ENCODE peak calls at places on chromosomes 3 and 15, in seven cellular contexts. Z is H1, Y is HCT116, Q is GM12878, H is HepG2, C is SK-N-SH, A is K562. B is an unnamed sample.

GRCh38 chr3:42009456-42009855 is 47.6 kb upstream of the ULK4 start:
- DNase-seq in H (no peak), Q (no peak), Y (no peak), A (no peak), C (no peak), Z (no peak), B (no peak)

GRCh38 chr15:66719471-66719870 is 17.4 kb downstream of the SMAD6 start:
- DNase-seq in Q (no peak), H (no peak), C (no peak), Z (no peak), Y (no peak), A (peak), B (no peak)

GRCh38 chr15:73989001-73989798 is 2.9 kb downstream of the STOML1 start:
- DNase-seq in Z (no peak), A (peak), H (no peak), Y (peak), Q (no peak), C (no peak), B (no peak)

GRCh38 chr15:89654847-89655805 is at the start of gene KIF7:
- DNase-seq in Q (no peak), Z (peak), C (peak), A (peak), H (peak), Y (no peak), B (peak)

GRCh38 chr3:173044998-173045397 is 96.0 kb downstream of the SPATA16 start:
- DNase-seq in A (no peak), Z (no peak), Y (no peak), C (no peak), H (no peak), Q (no peak), B (no peak)

GRCh38 chr15:29105151-29105785 is 164.4 kb downstream of the NSMCE3 start:
- DNase-seq in Z (no peak), Y (no peak), C (no peak), Q (no peak), A (no peak), H (no peak), B (no peak)

GRCh38 chr15:60957111-60957510 is 272.0 kb downstream of the RORA start:
- DNase-seq in Z (no peak), A (no peak), H (no peak), Y (no peak), C (no peak), Q (no peak), B (no peak)

GRCh38 chr3:62049033-62049432 is 324.3 kb downstream of the FEZF2 start:
- DNase-seq in C (no peak), Z (no peak), Q (no peak), A (no peak), H (no peak), Y (no peak), B (no peak)

GRCh38 chr15:79863886-79864285 is 32.9 kb downstream of the MTHFS start:
- DNase-seq in H (no peak), Q (no peak), C (no peak), Z (no peak), A (no peak), Y (no peak), B (no peak)

GRCh38 chr15:101361418-101361817 is 66.4 kb upstream of the SNRPA1 start:
- DNase-seq in H (no peak), Q (no peak), Y (no peak), A (no peak), C (no peak), Z (no peak), B (no peak)

GRCh38 chr3:100106531-100107155 is 7.7 kb downstream of the FILIP1L start:
- DNase-seq in A (no peak), Y (no peak), H (no peak), Z (no peak), C (no peak), Q (no peak), B (no peak)

GRCh38 chr3:42025388-42026138 is 63.7 kb upstream of the ULK4 start:
- DNase-seq in H (no peak), Q (no peak), A (peak), Y (peak), Z (no peak), C (peak), B (peak)

GRCh38 chr15:48049736-48050135 is 71.1 kb upstream of the SLC24A5 start:
- DNase-seq in Z (no peak), C (no peak), H (no peak), Q (no peak), Y (no peak), A (no peak), B (no peak)

GRCh38 chr3:47283193-47283537 is 421 bp downstream of the KLHL18 start:
- DNase-seq in Y (no peak), A (peak), H (no peak), Q (no peak), C (no peak), Z (no peak), B (no peak)

GRCh38 chr3:13419356-13420050 is 619 bp downstream of the NUP210 start:
- DNase-seq in C (peak), Y (no peak), H (no peak), A (peak), Q (no peak), Z (no peak), B (peak)

GRCh38 chr15:64934023-64934422 is 22.3 kb downstream of the ANKDD1A start:
- DNase-seq in H (no peak), Q (no peak), A (no peak), Z (no peak), C (no peak), Y (no peak), B (no peak)

GRCh38 chr3:37944243-37944955 is 46.2 kb upstream of the VILL start:
- DNase-seq in C (no peak), Q (no peak), H (no peak), Z (no peak), A (no peak), Y (no peak), B (peak)

GRCh38 chr3:177835008-177835407 is 637.7 kb upstream of the TBL1XR1 start:
- DNase-seq in C (no peak), A (peak), H (no peak), Q (no peak), Y (peak), Z (no peak), B (no peak)

GRCh38 chr15:45635191-45635638 is 386 bp downstream of the SQOR start:
- DNase-seq in Y (no peak), C (peak), Q (no peak), Z (no peak), H (peak), A (peak), B (peak)

GRCh38 chr3:74613566-74613965 is 893 bp downstream of the CNTN3 start:
- DNase-seq in Z (no peak), A (no peak), Q (no peak), C (peak), Y (no peak), H (no peak), B (peak)

GRCh38 chr3:157999246-157999645 is 107.0 kb downstream of the SHOX2 start:
- DNase-seq in A (no peak), Q (no peak), H (no peak), C (no peak), Y (no peak), Z (no peak), B (no peak)

GRCh38 chr3:95297586-95297985 is 1234.7 kb downstream of the NSUN3 start:
- DNase-seq in H (no peak), A (no peak), Z (no peak), Y (no peak), Q (no peak), C (no peak), B (no peak)

GRCh38 chr3:150292891-150293290 is 115.2 kb upstream of the TSC22D2 start:
- DNase-seq in Y (no peak), H (no peak), Q (no peak), A (no peak), C (no peak), Z (no peak), B (no peak)

GRCh38 chr3:12451481-12451880 is 32.8 kb upstream of the TSEN2 start:
- DNase-seq in Y (no peak), Z (no peak), Q (no peak), C (no peak), H (no peak), A (no peak), B (no peak)

GRCh38 chr15:51401872-51402517 is 60.5 kb downstream of the GLDN start:
- DNase-seq in H (peak), Z (no peak), Y (no peak), Q (no peak), A (peak), C (peak), B (peak)

GRCh38 chr15:57015897-57016296 is 97.5 kb downstream of the TCF12 start:
- DNase-seq in A (no peak), Q (no peak), Z (no peak), Y (no peak), H (peak), C (no peak), B (no peak)

GRCh38 chr3:3610581-3611298 is 188.5 kb upstream of the LRRN1 start:
- DNase-seq in Y (no peak), Z (no peak), Q (no peak), H (no peak), A (no peak), C (no peak), B (no peak)

GRCh38 chr15:41940441-41940857 is 31.9 kb downstream of the EHD4 start:
- DNase-seq in C (no peak), H (peak), Y (peak), Q (no peak), A (no peak), Z (no peak), B (no peak)
- TF ChIP-seq JUND in C (peak), H (no peak), Y (peak), Q (no peak), A (no peak), Z (no peak), B (no peak)

DNA sequence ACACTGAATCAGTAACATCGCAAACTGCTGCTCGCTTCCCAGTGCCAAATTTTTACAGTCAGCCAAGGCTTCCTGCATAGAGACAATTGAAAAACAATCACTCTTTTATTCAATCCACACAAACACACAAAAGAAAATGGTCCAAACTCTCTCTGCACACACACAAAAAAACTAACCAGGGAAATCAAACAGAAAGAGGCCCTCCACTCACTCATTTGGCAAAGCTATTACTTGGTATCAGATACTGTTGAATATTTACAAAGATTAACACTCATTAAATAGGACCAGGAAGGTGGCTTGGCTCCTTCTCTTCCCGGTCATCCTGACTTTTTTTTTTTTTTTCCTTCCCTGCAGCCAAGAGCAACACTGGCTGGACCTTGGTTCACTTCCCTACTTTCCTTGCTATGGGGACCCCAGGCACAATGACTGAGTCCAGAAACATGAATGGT is 62.4 kb upstream of the SPATA12 start:
- DNase-seq in H (no peak), C (no peak), A (no peak), Y (no peak), Z (no peak), Q (no peak), B (peak)
- TF ChIP-seq JUND in H (no peak), C (no peak), A (no peak), Y (no peak), Z (no peak), Q (no peak), B (no peak)

GRCh38 chr3:128931046-128931445 is 51.6 kb downstream of the ACAD9 start:
- DNase-seq in Q (no peak), Y (no peak), Z (no peak), A (no peak), C (no peak), H (no peak), B (no peak)

GRCh38 chr3:128933213-128933921 is 53.9 kb downstream of the ACAD9 start:
- DNase-seq in Y (no peak), C (no peak), Z (no peak), A (no peak), Q (no peak), H (no peak), B (no peak)

GRCh38 chr3:128933922-128934253 is 54.5 kb downstream of the ACAD9 start:
- DNase-seq in H (no peak), Y (no peak), Z (no peak), Q (no peak), A (no peak), C (no peak), B (no peak)

GRCh38 chr3:128935922-128936321 is 56.5 kb downstream of the ACAD9 start:
- DNase-seq in Z (no peak), Y (no peak), Q (no peak), A (no peak), C (no peak), H (no peak), B (no peak)

DNA sequence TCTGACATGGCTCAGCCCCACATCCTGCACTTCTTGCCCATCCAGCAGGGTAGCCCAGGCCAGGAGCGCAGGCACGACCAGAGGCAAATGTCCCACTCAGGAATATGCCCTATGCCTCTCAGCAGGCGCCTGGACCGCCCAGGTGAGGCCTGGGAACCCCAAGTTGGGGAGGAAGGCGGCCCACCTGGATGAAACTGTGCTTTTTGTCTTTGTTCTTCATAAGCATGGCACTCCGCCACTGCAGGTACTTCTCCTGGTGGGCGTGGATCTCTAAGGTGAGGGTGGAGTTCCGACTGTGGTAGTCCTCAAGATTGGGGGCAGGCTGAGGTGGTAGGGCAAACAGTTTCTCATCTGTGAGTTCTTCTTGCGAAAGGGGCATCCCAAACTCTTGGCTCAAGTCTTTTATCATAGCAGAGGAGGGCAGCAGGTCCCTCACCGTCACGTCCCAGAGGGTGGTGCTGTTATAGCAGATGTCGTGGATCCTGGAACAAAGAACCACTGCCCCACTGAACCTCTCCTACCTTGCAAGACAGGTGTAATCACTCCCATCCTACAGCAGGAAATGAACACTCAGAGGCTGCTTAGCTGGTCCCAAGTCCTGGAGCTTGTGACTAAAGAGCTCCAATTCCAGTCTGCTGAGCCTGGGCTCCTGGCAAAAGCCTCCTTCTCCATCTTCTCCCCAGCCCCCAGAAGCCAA is 53.2 kb downstream of the ACAD9 start:
- DNase-seq in A (no peak), Y (no peak), Q (no peak), H (no peak), Z (no peak), C (no peak), B (no peak)
- TF ChIP-seq JUND in A (no peak), Y (no peak), Q (no peak), H (no peak), Z (no peak), C (no peak), B (no peak)

DNA sequence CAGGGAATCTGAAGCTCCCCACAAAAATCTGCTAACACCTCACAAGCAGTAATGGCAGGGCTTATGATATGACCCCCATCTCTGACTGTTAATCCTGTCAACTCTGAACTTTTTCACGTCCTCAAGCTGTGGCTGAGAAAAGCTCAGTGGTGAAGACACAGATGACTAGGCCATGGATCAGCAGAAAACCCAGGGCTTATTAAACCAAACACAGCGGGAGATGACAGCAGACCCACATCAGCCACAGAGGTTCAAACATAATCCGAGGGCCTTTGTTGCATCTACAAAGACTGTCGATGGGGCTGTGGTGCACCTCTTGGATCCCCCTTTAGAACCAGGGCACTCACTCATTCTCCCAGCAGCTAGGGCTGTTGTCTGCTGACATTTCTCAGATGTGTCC is 50.4 kb downstream of the GLB1 start:
- DNase-seq in H (no peak), C (no peak), Q (no peak), A (no peak), Y (no peak), Z (no peak), B (no peak)
- TF ChIP-seq JUND in H (no peak), C (no peak), Q (no peak), A (no peak), Y (no peak), Z (no peak), B (no peak)

GRCh38 chr15:40472171-40472727 is 1.5 kb downstream of the CHST14 start:
- DNase-seq in A (no peak), Y (no peak), Q (no peak), Z (no peak), C (no peak), H (no peak), B (no peak)

GRCh38 chr15:40469776-40470390 is 901 bp upstream of the CHST14 start:
- DNase-seq in Q (no peak), A (peak), Y (no peak), C (peak), Z (no peak), H (no peak), B (no peak)

GRCh38 chr15:40470423-40471104 is at the start of gene CHST14:
- DNase-seq in C (peak), H (peak), Q (no peak), Y (no peak), A (peak), Z (peak), B (peak)

GRCh38 chr15:40471778-40472130 is 970 bp downstream of the CHST14 start:
- DNase-seq in H (peak), C (no peak), Q (no peak), Z (peak), A (no peak), Y (no peak), B (peak)

GRCh38 chr15:40471105-40471777 is 457 bp downstream of the CHST14 start:
- DNase-seq in H (no peak), A (peak), Y (no peak), Z (no peak), C (no peak), Q (no peak), B (no peak)
- TF ChIP-seq JUND in H (no peak), A (no peak), Y (no peak), Z (no peak), C (no peak), Q (no peak), B (no peak)

GRCh38 chr15:76823903-76824302 is 81.2 kb downstream of the SCAPER start:
- DNase-seq in Q (no peak), H (no peak), A (no peak), C (no peak), Z (no peak), Y (no peak), B (no peak)
- TF ChIP-seq JUND in Q (no peak), H (no peak), A (no peak), C (no peak), Z (no peak), Y (no peak), B (no peak)